ENCODE peak calls at places on chromosomes 2 and 18, in nine cellular contexts. S, O, P, Y, J, H, X, V and G are unnamed samples.

GRCh38 chr2:40406485-40407289 is 45.2 kb downstream of the SLC8A1 start:
- DNase-seq in S (no peak), O (no peak), P (no peak), Y (no peak), J (no peak), H (no peak), X (no peak), V (no peak), G (no peak)

GRCh38 chr2:133837441-133838090 is 269.3 kb upstream of the NCKAP5 start:
- DNase-seq in S (no peak), O (no peak), P (no peak), Y (no peak), J (peak), H (no peak), X (peak), V (no peak), G (peak)

GRCh38 chr18:79775441-79776221 is 22.1 kb upstream of the KCNG2 start:
- DNase-seq in S (no peak), O (no peak), P (no peak), Y (no peak), J (no peak), H (no peak), X (no peak), V (no peak), G (no peak)

GRCh38 chr2:85132392-85132791 is 800 bp upstream of the TCF7L1 start:
- DNase-seq in S (no peak), O (no peak), P (no peak), Y (no peak), J (peak), H (no peak), X (no peak), V (no peak), G (no peak)

GRCh38 chr2:127084611-127085031 is 22.3 kb downstream of the BIN1 start:
- DNase-seq in S (no peak), O (no peak), P (no peak), Y (no peak), J (no peak), H (no peak), X (peak), V (peak), G (no peak)

GRCh38 chr2:42974697-42975357 is 182.4 kb upstream of the HAAO start:
- DNase-seq in S (peak), O (no peak), P (peak), Y (no peak), J (peak), H (peak), X (peak), V (peak), G (peak)

GRCh38 chr18:67766930-67767329 is 250.4 kb upstream of the DSEL start:
- DNase-seq in S (no peak), O (no peak), P (no peak), Y (peak), J (peak), H (no peak), X (peak), V (no peak), G (peak)

GRCh38 chr18:69399253-69399652 is 1.4 kb upstream of the DOK6 start:
- DNase-seq in S (no peak), O (no peak), P (no peak), Y (no peak), J (no peak), H (no peak), X (no peak), V (no peak), G (no peak)

GRCh38 chr2:54899576-54900200 is 150.6 kb downstream of the RTN4 start:
- DNase-seq in S (peak), O (no peak), P (no peak), Y (peak), J (peak), H (no peak), X (peak), V (no peak), G (peak)

GRCh38 chr2:197306691-197307030 is 3.9 kb downstream of the ANKRD44 start:
- DNase-seq in S (no peak), O (no peak), P (peak), Y (no peak), J (no peak), H (no peak), X (peak), V (peak), G (peak)

GRCh38 chr2:128449226-128450061 is 130.8 kb upstream of the HS6ST1 start:
- DNase-seq in S (no peak), O (no peak), P (no peak), Y (no peak), J (no peak), H (peak), X (no peak), V (no peak), G (no peak)

GRCh38 chr2:3242747-3243369 is 134.8 kb downstream of the EIPR1 start:
- DNase-seq in S (no peak), O (no peak), P (no peak), Y (no peak), J (peak), H (no peak), X (no peak), V (no peak), G (no peak)

GRCh38 chr2:18650221-18650620 is 60.9 kb upstream of the NT5C1B start:
- DNase-seq in S (no peak), O (no peak), P (no peak), Y (no peak), J (no peak), H (no peak), X (no peak), V (no peak), G (no peak)

GRCh38 chr2:168717790-168718502 is 84.5 kb upstream of the NOSTRIN start:
- DNase-seq in S (no peak), O (no peak), P (no peak), Y (no peak), J (no peak), H (no peak), X (peak), V (no peak), G (no peak)

GRCh38 chr18:63119647-63120046 is 199.9 kb downstream of the BCL2 start:
- DNase-seq in S (peak), O (no peak), P (no peak), Y (no peak), J (peak), H (no peak), X (peak), V (no peak), G (peak)

GRCh38 chr18:63078471-63078870 is 241.1 kb downstream of the BCL2 start:
- DNase-seq in S (no peak), O (no peak), P (no peak), Y (no peak), J (no peak), H (no peak), X (no peak), V (no peak), G (no peak)

GRCh38 chr2:5939553-5939952 is 247.4 kb downstream of the SOX11 start:
- DNase-seq in S (no peak), O (no peak), P (no peak), Y (no peak), J (no peak), H (no peak), X (no peak), V (no peak), G (no peak)

GRCh38 chr2:169159686-169160085 is 90.3 kb downstream of the DHRS9 start:
- DNase-seq in S (no peak), O (no peak), P (no peak), Y (no peak), J (no peak), H (no peak), X (no peak), V (no peak), G (peak)

GRCh38 chr18:24168496-24168895 is 29.6 kb downstream of the CABYR start:
- DNase-seq in S (no peak), O (no peak), P (no peak), Y (no peak), J (no peak), H (no peak), X (no peak), V (no peak), G (no peak)

GRCh38 chr18:54149078-54149697 is 75.3 kb downstream of the MBD2 start:
- DNase-seq in S (peak), O (no peak), P (no peak), Y (peak), J (peak), H (no peak), X (peak), V (peak), G (peak)

GRCh38 chr18:40867452-40867851 is 1087.6 kb upstream of the PIK3C3 start:
- DNase-seq in S (no peak), O (no peak), P (no peak), Y (peak), J (peak), H (no peak), X (peak), V (no peak), G (peak)

GRCh38 chr2:240564191-240564570 is 4.0 kb downstream of the DUSP28 start:
- DNase-seq in S (no peak), O (no peak), P (no peak), Y (no peak), J (no peak), H (peak), X (no peak), V (no peak), G (no peak)

GRCh38 chr2:8540552-8541055 is 141.3 kb upstream of the ID2 start:
- DNase-seq in S (no peak), O (no peak), P (no peak), Y (no peak), J (no peak), H (no peak), X (no peak), V (no peak), G (no peak)

GRCh38 chr18:61556862-61557261 is 223.6 kb downstream of the CDH20 start:
- DNase-seq in S (no peak), O (no peak), P (no peak), Y (no peak), J (no peak), H (no peak), X (no peak), V (no peak), G (no peak)

GRCh38 chr2:120978359-120979050 is 242.8 kb downstream of the GLI2 start:
- DNase-seq in S (peak), O (no peak), P (no peak), Y (no peak), J (peak), H (no peak), X (no peak), V (no peak), G (peak)

GRCh38 chr2:166802475-166802874 is 85.8 kb upstream of the XIRP2 start:
- DNase-seq in S (no peak), O (no peak), P (no peak), Y (no peak), J (no peak), H (no peak), X (no peak), V (no peak), G (no peak)

GRCh38 chr2:28643911-28644334 is 107.7 kb upstream of the PPP1CB start:
- DNase-seq in S (no peak), O (no peak), P (no peak), Y (no peak), J (peak), H (no peak), X (peak), V (no peak), G (peak)

GRCh38 chr2:42036413-42036812 is 11.4 kb upstream of the PKDCC start:
- DNase-seq in S (no peak), O (no peak), P (no peak), Y (no peak), J (no peak), H (no peak), X (no peak), V (no peak), G (no peak)

GRCh38 chr2:7999683-8000476 is 682.0 kb upstream of the ID2 start:
- DNase-seq in S (no peak), O (no peak), P (no peak), Y (no peak), J (no peak), H (no peak), X (no peak), V (no peak), G (no peak)

GRCh38 chr2:152465541-152465940 is 130.6 kb downstream of the FMNL2 start:
- DNase-seq in S (no peak), O (no peak), P (peak), Y (no peak), J (no peak), H (no peak), X (no peak), V (no peak), G (peak)

GRCh38 chr2:209602259-209602658 is 169.4 kb upstream of the UNC80 start:
- DNase-seq in S (no peak), O (no peak), P (no peak), Y (no peak), J (no peak), H (no peak), X (no peak), V (no peak), G (no peak)

GRCh38 chr2:109128466-109129355 is at the start of gene SH3RF3:
- DNase-seq in S (peak), O (no peak), P (peak), Y (no peak), J (peak), H (no peak), X (peak), V (peak), G (peak)

GRCh38 chr2:74162951-74163350 is 15.2 kb upstream of the BOLA3 start:
- DNase-seq in S (no peak), O (no peak), P (no peak), Y (no peak), J (no peak), H (no peak), X (no peak), V (no peak), G (no peak)

GRCh38 chr2:231482806-231483391 is 18.6 kb upstream of the NCL start:
- DNase-seq in S (peak), O (no peak), P (peak), Y (no peak), J (peak), H (peak), X (peak), V (peak), G (peak)

GRCh38 chr2:224194161-224194560 is 155.1 kb upstream of the SERPINE2 start:
- DNase-seq in S (no peak), O (no peak), P (no peak), Y (no peak), J (no peak), H (no peak), X (no peak), V (no peak), G (no peak)

GRCh38 chr2:40367652-40368051 is 84.2 kb downstream of the SLC8A1 start:
- DNase-seq in S (no peak), O (no peak), P (no peak), Y (no peak), J (peak), H (no peak), X (peak), V (no peak), G (peak)

GRCh38 chr2:147232225-147232669 is 612.6 kb upstream of the ACVR2A start:
- DNase-seq in S (no peak), O (no peak), P (peak), Y (no peak), J (no peak), H (no peak), X (no peak), V (no peak), G (no peak)

GRCh38 chr18:7273301-7273911 is 42.5 kb downstream of the LRRC30 start:
- DNase-seq in S (no peak), O (no peak), P (no peak), Y (no peak), J (peak), H (no peak), X (peak), V (peak), G (peak)

GRCh38 chr18:7269903-7270302 is 39.0 kb downstream of the LRRC30 start:
- DNase-seq in S (no peak), O (no peak), P (no peak), Y (no peak), J (no peak), H (no peak), X (no peak), V (no peak), G (no peak)

GRCh38 chr18:7272268-7273049 is 41.6 kb downstream of the LRRC30 start:
- DNase-seq in S (peak), O (no peak), P (peak), Y (peak), J (peak), H (no peak), X (peak), V (peak), G (peak)
- TF ChIP-seq CTCF in S (peak), O (no peak), P (peak), Y (peak), J (peak), H (peak), X (peak), V (peak), G (peak)

DNA sequence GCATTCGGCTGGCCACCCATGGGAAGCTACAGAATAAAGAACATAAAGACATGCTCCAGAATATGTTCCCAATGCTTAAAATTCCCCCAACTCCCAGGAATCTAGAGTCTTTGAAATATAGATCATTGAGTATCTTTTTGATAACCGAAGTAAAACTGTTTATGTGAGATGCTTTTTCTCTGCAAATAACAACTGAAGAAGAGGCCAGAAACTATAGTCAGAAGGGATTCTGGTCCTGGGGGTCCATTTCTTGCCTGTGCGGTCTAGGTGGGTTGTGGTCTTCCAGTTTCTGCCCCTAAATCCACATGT is 30.6 kb upstream of the SLC66A3 start:
- DNase-seq in S (no peak), O (no peak), P (no peak), Y (no peak), J (no peak), H (no peak), X (no peak), V (no peak), G (no peak)
- TF ChIP-seq CTCF in S (no peak), O (no peak), P (no peak), Y (no peak), J (no peak), H (no peak), X (no peak), V (no peak), G (no peak)

GRCh38 chr2:158670292-158670691 is 124.8 kb upstream of the DAPL1 start:
- DNase-seq in S (no peak), O (no peak), P (no peak), Y (no peak), J (no peak), H (no peak), X (no peak), V (no peak), G (no peak)

GRCh38 chr2:158667567-158667966 is 127.5 kb upstream of the DAPL1 start:
- DNase-seq in S (no peak), O (no peak), P (no peak), Y (peak), J (peak), H (no peak), X (peak), V (no peak), G (no peak)

GRCh38 chr2:158667969-158668368 is 127.1 kb upstream of the DAPL1 start:
- DNase-seq in S (no peak), O (no peak), P (no peak), Y (no peak), J (peak), H (no peak), X (no peak), V (no peak), G (no peak)

GRCh38 chr2:158666969-158667368 is 128.1 kb upstream of the DAPL1 start:
- DNase-seq in S (no peak), O (no peak), P (no peak), Y (no peak), J (no peak), H (no peak), X (no peak), V (no peak), G (no peak)

GRCh38 chr2:158668394-158668793 is 126.7 kb upstream of the DAPL1 start:
- DNase-seq in S (no peak), O (no peak), P (no peak), Y (no peak), J (no peak), H (no peak), X (no peak), V (no peak), G (no peak)
- TF ChIP-seq CTCF in S (no peak), O (no peak), P (no peak), Y (no peak), J (no peak), H (no peak), X (no peak), V (no peak), G (no peak)

GRCh38 chr18:21809725-21810124 is 69.1 kb downstream of the MIB1 start:
- DNase-seq in S (no peak), O (no peak), P (no peak), Y (no peak), J (no peak), H (no peak), X (no peak), V (no peak), G (no peak)

GRCh38 chr18:21803495-21803894 is 62.9 kb downstream of the MIB1 start:
- DNase-seq in S (no peak), O (no peak), P (no peak), Y (no peak), J (peak), H (no peak), X (no peak), V (no peak), G (peak)

GRCh38 chr18:21808185-21808584 is 67.6 kb downstream of the MIB1 start:
- DNase-seq in S (no peak), O (no peak), P (no peak), Y (no peak), J (no peak), H (no peak), X (no peak), V (no peak), G (no peak)

DNA sequence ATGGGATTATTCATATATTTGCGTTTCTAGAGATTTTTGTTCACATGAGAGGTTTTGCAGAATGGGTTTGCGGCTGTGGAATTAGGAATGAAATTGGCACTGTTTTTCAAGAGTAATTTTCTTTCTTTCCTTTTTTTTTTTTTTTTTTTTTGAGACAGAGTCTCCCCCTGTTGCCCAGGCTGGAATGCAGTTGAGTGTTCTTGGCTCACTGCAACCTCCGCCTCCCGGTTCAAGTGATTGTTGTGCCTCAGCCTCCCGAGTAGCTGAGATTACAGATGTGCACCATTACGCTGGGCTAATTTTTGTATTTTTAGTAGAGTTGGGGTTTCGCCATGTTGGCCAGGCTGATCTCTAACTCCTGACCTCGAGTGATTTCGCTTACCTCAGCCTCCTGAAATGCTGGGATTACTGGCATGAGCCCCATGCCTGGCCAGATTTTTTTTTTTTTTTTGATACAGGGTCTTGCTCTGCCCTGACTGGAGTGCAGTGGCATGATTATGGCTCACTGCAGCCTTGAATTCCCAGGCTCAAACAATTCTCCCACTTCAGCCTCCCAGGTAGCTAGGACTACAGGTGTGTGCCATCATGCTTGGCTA is 65.3 kb downstream of the MIB1 start:
- DNase-seq in S (no peak), O (no peak), P (no peak), Y (no peak), J (no peak), H (no peak), X (no peak), V (no peak), G (no peak)
- TF ChIP-seq CTCF in S (no peak), O (no peak), P (no peak), Y (no peak), J (no peak), H (no peak), X (no peak), V (no peak), G (no peak)

GRCh38 chr2:102271844-102272243 is 39.5 kb upstream of the IL1RL1 start:
- DNase-seq in S (no peak), O (no peak), P (no peak), Y (no peak), J (no peak), H (no peak), X (no peak), V (no peak), G (no peak)
- TF ChIP-seq CTCF in S (no peak), O (no peak), P (no peak), Y (no peak), J (no peak), H (no peak), X (no peak), V (no peak), G (no peak)

DNA sequence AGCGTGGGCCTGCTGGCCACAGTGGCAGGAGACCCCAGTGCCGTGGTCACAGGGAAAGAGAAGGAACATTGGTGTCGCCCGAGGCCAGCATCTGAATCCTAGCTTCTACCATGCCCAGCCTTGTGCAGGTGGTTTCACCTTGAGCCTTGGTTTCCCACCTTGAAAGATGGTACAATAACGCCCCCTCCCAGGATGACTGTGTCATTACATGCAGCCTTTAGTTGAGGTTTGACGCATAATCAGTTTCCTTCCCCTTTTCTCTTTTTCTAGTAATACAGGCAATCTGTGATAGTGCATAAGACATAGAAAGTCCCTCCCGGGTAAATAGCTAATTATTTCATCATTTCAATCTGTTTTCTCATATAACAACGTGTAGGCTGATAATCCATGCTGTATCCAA is 29.9 kb upstream of the ZNF407 start:
- DNase-seq in S (no peak), O (no peak), P (no peak), Y (no peak), J (no peak), H (no peak), X (no peak), V (no peak), G (no peak)
- TF ChIP-seq CTCF in S (no peak), O (no peak), P (no peak), Y (no peak), J (no peak), H (no peak), X (no peak), V (no peak), G (no peak)